ENCODE peak calls at places on chromosome 2, in four cellular contexts. One of them, this sample, is unnamed.

GRCh38 chr2:27303093-27304025 is 4.9 kb downstream of the UCN start:
- DNase-seq in anterior cingulate cortex: no peak
- DNase-seq in iris pigment epithelial cell: peak
- DNase-seq in esophagus squamous epithelium: no peak
- DNase-seq in this sample: peak

GRCh38 chr2:133836220-133836619 is 268.0 kb upstream of the NCKAP5 start:
- DNase-seq in esophagus squamous epithelium: no peak
- DNase-seq in anterior cingulate cortex: no peak
- DNase-seq in iris pigment epithelial cell: no peak
- DNase-seq in this sample: no peak

GRCh38 chr2:193368615-193369014 is 1173.9 kb upstream of the TMEFF2 start:
- DNase-seq in esophagus squamous epithelium: no peak
- DNase-seq in iris pigment epithelial cell: no peak
- DNase-seq in anterior cingulate cortex: no peak
- DNase-seq in this sample: no peak

GRCh38 chr2:159003555-159003954 is 35.1 kb downstream of the TANC1 start:
- DNase-seq in anterior cingulate cortex: no peak
- DNase-seq in iris pigment epithelial cell: no peak
- DNase-seq in esophagus squamous epithelium: no peak
- DNase-seq in this sample: no peak

GRCh38 chr2:234300393-234300792 is 196.5 kb downstream of the ARL4C start:
- DNase-seq in iris pigment epithelial cell: no peak
- DNase-seq in esophagus squamous epithelium: no peak
- DNase-seq in anterior cingulate cortex: no peak
- DNase-seq in this sample: no peak

GRCh38 chr2:197137826-197138480 is 172.6 kb downstream of the ANKRD44 start:
- DNase-seq in iris pigment epithelial cell: peak
- DNase-seq in anterior cingulate cortex: no peak
- DNase-seq in esophagus squamous epithelium: no peak
- DNase-seq in this sample: no peak

GRCh38 chr2:62305421-62306176 is 109.7 kb downstream of the B3GNT2 start:
- DNase-seq in iris pigment epithelial cell: no peak
- DNase-seq in esophagus squamous epithelium: no peak
- DNase-seq in anterior cingulate cortex: no peak
- DNase-seq in this sample: no peak

GRCh38 chr2:206095925-206096324 is 10.0 kb upstream of the INO80D start:
- DNase-seq in iris pigment epithelial cell: peak
- DNase-seq in esophagus squamous epithelium: no peak
- DNase-seq in anterior cingulate cortex: no peak
- DNase-seq in this sample: no peak

GRCh38 chr2:23669413-23670244 is 257.3 kb downstream of the ATAD2B start:
- DNase-seq in iris pigment epithelial cell: peak
- DNase-seq in esophagus squamous epithelium: peak
- DNase-seq in anterior cingulate cortex: no peak
- DNase-seq in this sample: peak

GRCh38 chr2:141063410-141063809 is 1067.4 kb downstream of the LRP1B start:
- DNase-seq in esophagus squamous epithelium: no peak
- DNase-seq in anterior cingulate cortex: no peak
- DNase-seq in iris pigment epithelial cell: no peak
- DNase-seq in this sample: no peak

GRCh38 chr2:127768775-127769479 is 42.0 kb downstream of the WDR33 start:
- DNase-seq in anterior cingulate cortex: no peak
- DNase-seq in esophagus squamous epithelium: no peak
- DNase-seq in iris pigment epithelial cell: peak
- DNase-seq in this sample: no peak

GRCh38 chr2:42878581-42878980 is 86.2 kb upstream of the HAAO start:
- DNase-seq in iris pigment epithelial cell: peak
- DNase-seq in esophagus squamous epithelium: no peak
- DNase-seq in anterior cingulate cortex: no peak
- DNase-seq in this sample: no peak

GRCh38 chr2:102841107-102841840 is 79.4 kb downstream of the TMEM182 start:
- DNase-seq in esophagus squamous epithelium: no peak
- DNase-seq in iris pigment epithelial cell: peak
- DNase-seq in anterior cingulate cortex: peak
- DNase-seq in this sample: peak

GRCh38 chr2:86491088-86491487 is 49.9 kb downstream of the KDM3A start:
- DNase-seq in esophagus squamous epithelium: no peak
- DNase-seq in iris pigment epithelial cell: no peak
- DNase-seq in anterior cingulate cortex: no peak
- DNase-seq in this sample: no peak

GRCh38 chr2:227188292-227188691 is 23.9 kb downstream of the COL4A3 start:
- DNase-seq in anterior cingulate cortex: no peak
- DNase-seq in iris pigment epithelial cell: peak
- DNase-seq in esophagus squamous epithelium: no peak
- DNase-seq in this sample: no peak